ENCODE peak calls at places on chromosomes 3 and 15, in five cellular contexts. One of them, this sample, is unnamed.

GRCh38 chr3:117695321-117695720 is 985.7 kb downstream of the TUSC7 start:
- DNase-seq in lower lobe of right lung: no peak
- DNase-seq in uterus: no peak
- DNase-seq in IMR-90: peak
- DNase-seq in body of pancreas: no peak
- DNase-seq in this sample: no peak

GRCh38 chr15:100671858-100672543 is 69.6 kb downstream of the ASB7 start:
- DNase-seq in uterus: peak
- DNase-seq in IMR-90: peak
- DNase-seq in lower lobe of right lung: no peak
- DNase-seq in body of pancreas: no peak
- DNase-seq in this sample: no peak

GRCh38 chr15:77577350-77577749 is 55.4 kb downstream of the LINGO1 start:
- DNase-seq in lower lobe of right lung: no peak
- DNase-seq in uterus: no peak
- DNase-seq in body of pancreas: no peak
- DNase-seq in IMR-90: no peak
- DNase-seq in this sample: no peak

GRCh38 chr3:159763466-159764210 is 225.0 kb upstream of the IL12A start:
- DNase-seq in uterus: peak
- DNase-seq in IMR-90: peak
- DNase-seq in body of pancreas: peak
- DNase-seq in lower lobe of right lung: peak
- DNase-seq in this sample: no peak

GRCh38 chr15:68352401-68353062 is 75.0 kb downstream of the FEM1B start:
- DNase-seq in body of pancreas: no peak
- DNase-seq in uterus: peak
- DNase-seq in lower lobe of right lung: no peak
- DNase-seq in IMR-90: peak
- DNase-seq in this sample: peak

GRCh38 chr15:43514241-43515057 is 3.0 kb upstream of the MAP1A start:
- DNase-seq in uterus: no peak
- DNase-seq in body of pancreas: no peak
- DNase-seq in IMR-90: peak
- DNase-seq in lower lobe of right lung: no peak
- DNase-seq in this sample: no peak

GRCh38 chr3:128481438-128481942 is 11.5 kb downstream of the GATA2 start:
- DNase-seq in lower lobe of right lung: peak
- DNase-seq in IMR-90: no peak
- DNase-seq in body of pancreas: no peak
- DNase-seq in uterus: peak
- DNase-seq in this sample: no peak

GRCh38 chr15:60804986-60805949 is 326.3 kb upstream of the ICE2 start:
- DNase-seq in lower lobe of right lung: no peak
- DNase-seq in body of pancreas: peak
- DNase-seq in IMR-90: peak
- DNase-seq in uterus: no peak
- DNase-seq in this sample: peak

GRCh38 chr15:98785796-98786581 is 137.7 kb downstream of the IGF1R start:
- DNase-seq in lower lobe of right lung: no peak
- DNase-seq in body of pancreas: peak
- DNase-seq in IMR-90: no peak
- DNase-seq in uterus: no peak
- DNase-seq in this sample: no peak

GRCh38 chr3:73030073-73030597 is 31.3 kb upstream of the EBLN2 start:
- DNase-seq in IMR-90: no peak
- DNase-seq in lower lobe of right lung: no peak
- DNase-seq in uterus: no peak
- DNase-seq in body of pancreas: no peak
- DNase-seq in this sample: no peak

GRCh38 chr3:107236661-107237375 is 140.4 kb upstream of the CCDC54 start:
- DNase-seq in uterus: no peak
- DNase-seq in lower lobe of right lung: no peak
- DNase-seq in IMR-90: no peak
- DNase-seq in body of pancreas: no peak
- DNase-seq in this sample: no peak

GRCh38 chr3:14166877-14167605 is 11.4 kb downstream of the XPC start:
- DNase-seq in uterus: no peak
- DNase-seq in lower lobe of right lung: no peak
- DNase-seq in IMR-90: peak
- DNase-seq in body of pancreas: no peak
- DNase-seq in this sample: peak

GRCh38 chr15:79846539-79846938 is 50.3 kb downstream of the MTHFS start:
- DNase-seq in lower lobe of right lung: no peak
- DNase-seq in uterus: no peak
- DNase-seq in IMR-90: no peak
- DNase-seq in body of pancreas: no peak
- DNase-seq in this sample: no peak

GRCh38 chr3:29721789-29722188 is 440.9 kb downstream of the RBMS3 start:
- DNase-seq in lower lobe of right lung: no peak
- DNase-seq in body of pancreas: no peak
- DNase-seq in uterus: no peak
- DNase-seq in IMR-90: peak
- DNase-seq in this sample: no peak

GRCh38 chr15:47983533-47983932 is 137.3 kb upstream of the SLC24A5 start:
- DNase-seq in lower lobe of right lung: no peak
- DNase-seq in body of pancreas: no peak
- DNase-seq in IMR-90: no peak
- DNase-seq in uterus: no peak
- DNase-seq in this sample: no peak

GRCh38 chr15:99961011-99961441 is 227.8 kb upstream of the LYSMD4 start:
- DNase-seq in lower lobe of right lung: no peak
- DNase-seq in body of pancreas: peak
- DNase-seq in IMR-90: no peak
- DNase-seq in uterus: no peak
- DNase-seq in this sample: no peak

GRCh38 chr15:66829551-66830131 is 127.6 kb downstream of the SMAD6 start:
- DNase-seq in body of pancreas: no peak
- DNase-seq in uterus: no peak
- DNase-seq in IMR-90: no peak
- DNase-seq in lower lobe of right lung: no peak
- DNase-seq in this sample: no peak

GRCh38 chr3:55792010-55792409 is 304.9 kb upstream of the WNT5A start:
- DNase-seq in body of pancreas: no peak
- DNase-seq in uterus: no peak
- DNase-seq in lower lobe of right lung: no peak
- DNase-seq in IMR-90: no peak
- DNase-seq in this sample: no peak

GRCh38 chr3:108219336-108219735 is 2.9 kb downstream of the IFT57 start:
- DNase-seq in IMR-90: no peak
- DNase-seq in uterus: no peak
- DNase-seq in lower lobe of right lung: no peak
- DNase-seq in body of pancreas: no peak
- DNase-seq in this sample: no peak

GRCh38 chr3:173410836-173411235 is 13.3 kb downstream of the NLGN1 start:
- DNase-seq in lower lobe of right lung: no peak
- DNase-seq in IMR-90: no peak
- DNase-seq in uterus: no peak
- DNase-seq in body of pancreas: no peak
- DNase-seq in this sample: no peak

GRCh38 chr3:58414538-58415197 is 19.0 kb downstream of the PDHB start:
- DNase-seq in uterus: peak
- DNase-seq in body of pancreas: peak
- DNase-seq in IMR-90: peak
- DNase-seq in lower lobe of right lung: no peak
- DNase-seq in this sample: no peak

GRCh38 chr15:41892621-41893421 is 1.0 kb downstream of the SPTBN5 start:
- DNase-seq in IMR-90: no peak
- DNase-seq in body of pancreas: peak
- DNase-seq in lower lobe of right lung: peak
- DNase-seq in uterus: no peak
- DNase-seq in this sample: no peak

GRCh38 chr3:13564751-13565560 is 16.0 kb downstream of the FBLN2 start:
- DNase-seq in body of pancreas: no peak
- DNase-seq in IMR-90: no peak
- DNase-seq in lower lobe of right lung: peak
- DNase-seq in uterus: no peak
- DNase-seq in this sample: no peak

GRCh38 chr3:8282541-8283165 is 219.0 kb upstream of the LMCD1 start:
- DNase-seq in uterus: no peak
- DNase-seq in IMR-90: no peak
- DNase-seq in body of pancreas: no peak
- DNase-seq in lower lobe of right lung: no peak
- DNase-seq in this sample: no peak

GRCh38 chr15:26883466-26883865 is 16.6 kb downstream of the GABRA5 start:
- DNase-seq in lower lobe of right lung: no peak
- DNase-seq in uterus: no peak
- DNase-seq in body of pancreas: no peak
- DNase-seq in IMR-90: no peak
- DNase-seq in this sample: no peak

DNA sequence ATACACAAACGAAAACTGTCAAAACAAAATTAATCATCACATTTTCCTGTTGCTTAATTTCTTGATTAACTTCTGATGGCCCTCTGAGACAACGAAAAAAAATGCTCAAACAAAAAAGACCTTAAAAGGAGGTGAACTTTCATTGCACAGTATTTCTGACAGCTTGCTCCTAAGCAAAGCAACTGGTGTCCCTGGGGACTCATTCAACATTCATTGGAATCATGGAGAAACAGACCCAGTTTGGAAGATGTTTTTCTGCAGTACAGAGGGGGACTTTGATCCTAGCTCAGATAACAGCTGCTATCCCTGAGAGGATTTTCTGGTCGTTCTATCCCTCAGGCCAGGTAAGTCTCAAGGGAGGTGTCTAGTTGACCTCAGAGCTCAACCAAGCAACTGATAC is 378.7 kb upstream of the ATP11B start:
- DNase-seq in body of pancreas: no peak
- DNase-seq in uterus: no peak
- DNase-seq in lower lobe of right lung: no peak
- DNase-seq in IMR-90: no peak
- DNase-seq in this sample: no peak
- H3K4me3 ChIP-seq in body of pancreas: no peak
- H3K4me3 ChIP-seq in uterus: no peak
- H3K4me3 ChIP-seq in lower lobe of right lung: no peak
- H3K4me3 ChIP-seq in IMR-90: no peak
- H3K4me3 ChIP-seq in this sample: no peak

GRCh38 chr15:89378699-89379422 is 44.2 kb upstream of the POLG start:
- DNase-seq in body of pancreas: no peak
- DNase-seq in IMR-90: no peak
- DNase-seq in lower lobe of right lung: no peak
- DNase-seq in uterus: no peak
- DNase-seq in this sample: no peak
- H3K4me3 ChIP-seq in body of pancreas: no peak
- H3K4me3 ChIP-seq in IMR-90: no peak
- H3K4me3 ChIP-seq in lower lobe of right lung: peak
- H3K4me3 ChIP-seq in uterus: peak
- H3K4me3 ChIP-seq in this sample: no peak

GRCh38 chr15:28109626-28110415 is 10.7 kb upstream of the OCA2 start:
- DNase-seq in body of pancreas: peak
- DNase-seq in IMR-90: no peak
- DNase-seq in lower lobe of right lung: no peak
- DNase-seq in uterus: no peak
- DNase-seq in this sample: no peak

GRCh38 chr15:28107111-28107893 is 8.2 kb upstream of the OCA2 start:
- DNase-seq in lower lobe of right lung: peak
- DNase-seq in body of pancreas: peak
- DNase-seq in uterus: no peak
- DNase-seq in IMR-90: no peak
- DNase-seq in this sample: no peak

GRCh38 chr15:28106294-28107110 is 7.4 kb upstream of the OCA2 start:
- DNase-seq in body of pancreas: peak
- DNase-seq in uterus: no peak
- DNase-seq in lower lobe of right lung: peak
- DNase-seq in IMR-90: no peak
- DNase-seq in this sample: no peak

GRCh38 chr15:28105793-28106192 is 6.7 kb upstream of the OCA2 start:
- DNase-seq in IMR-90: no peak
- DNase-seq in uterus: no peak
- DNase-seq in lower lobe of right lung: no peak
- DNase-seq in body of pancreas: no peak
- DNase-seq in this sample: no peak

DNA sequence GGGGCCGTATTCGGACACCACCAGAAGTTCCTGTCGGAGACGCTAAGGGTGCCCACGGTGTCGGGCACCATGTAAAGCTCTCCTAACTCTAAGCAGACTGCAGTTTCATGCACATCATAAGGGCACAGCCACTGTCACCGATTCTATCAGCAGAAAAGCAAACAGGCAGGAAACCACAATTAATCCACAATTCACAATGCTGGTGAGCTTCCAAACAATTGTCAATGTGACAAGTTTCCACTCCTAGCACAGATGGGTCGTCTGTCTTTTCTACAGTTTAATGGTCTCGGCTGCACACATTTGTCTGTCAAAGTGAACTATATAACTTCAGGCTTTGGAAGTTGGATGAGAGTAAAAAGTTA is 8.8 kb upstream of the OCA2 start:
- DNase-seq in uterus: no peak
- DNase-seq in body of pancreas: no peak
- DNase-seq in IMR-90: no peak
- DNase-seq in lower lobe of right lung: no peak
- DNase-seq in this sample: no peak
- H3K4me3 ChIP-seq in uterus: no peak
- H3K4me3 ChIP-seq in body of pancreas: no peak
- H3K4me3 ChIP-seq in IMR-90: no peak
- H3K4me3 ChIP-seq in lower lobe of right lung: peak
- H3K4me3 ChIP-seq in this sample: no peak

GRCh38 chr15:36883705-36884355 is 216.5 kb downstream of the MEIS2 start:
- DNase-seq in lower lobe of right lung: peak
- DNase-seq in uterus: peak
- DNase-seq in body of pancreas: peak
- DNase-seq in IMR-90: peak
- DNase-seq in this sample: peak

GRCh38 chr15:36884404-36885335 is 215.7 kb downstream of the MEIS2 start:
- DNase-seq in body of pancreas: no peak
- DNase-seq in lower lobe of right lung: no peak
- DNase-seq in IMR-90: no peak
- DNase-seq in uterus: no peak
- DNase-seq in this sample: no peak

GRCh38 chr15:36880226-36880912 is 220.0 kb downstream of the MEIS2 start:
- DNase-seq in IMR-90: no peak
- DNase-seq in body of pancreas: peak
- DNase-seq in lower lobe of right lung: no peak
- DNase-seq in uterus: no peak
- DNase-seq in this sample: no peak

GRCh38 chr15:36880913-36881290 is 219.4 kb downstream of the MEIS2 start:
- DNase-seq in IMR-90: no peak
- DNase-seq in uterus: no peak
- DNase-seq in body of pancreas: no peak
- DNase-seq in lower lobe of right lung: no peak
- DNase-seq in this sample: no peak

DNA sequence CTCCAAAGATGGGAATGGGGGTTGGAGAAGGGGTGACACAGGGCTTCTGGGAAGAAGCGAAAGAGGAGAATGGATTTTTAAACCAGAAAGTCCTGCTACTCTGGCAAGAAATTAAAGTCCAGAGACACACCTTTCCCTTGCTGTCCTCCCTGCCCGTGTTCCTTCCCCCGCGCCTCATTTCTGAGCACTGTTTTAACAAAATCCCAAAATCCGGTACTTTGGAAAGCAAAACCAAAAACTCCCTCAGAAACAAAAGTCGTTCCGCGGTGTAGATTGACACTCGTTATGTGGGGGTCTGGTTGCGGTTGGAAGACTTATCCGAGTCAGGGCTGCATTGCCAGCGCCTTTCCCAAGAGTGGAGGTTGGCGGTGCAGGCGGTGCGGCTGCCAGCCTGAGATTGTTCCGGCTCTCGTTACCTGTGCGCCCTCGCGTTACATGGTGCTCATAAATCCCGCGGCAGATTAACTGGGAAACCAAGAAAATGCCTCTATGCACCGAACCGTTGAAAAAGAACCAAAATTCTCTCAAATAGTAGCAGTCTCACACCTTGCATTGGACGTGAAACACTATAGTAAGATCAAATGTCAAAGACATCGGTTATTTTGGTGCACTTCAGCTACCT is 217.8 kb downstream of the MEIS2 start:
- DNase-seq in lower lobe of right lung: no peak
- DNase-seq in uterus: no peak
- DNase-seq in body of pancreas: peak
- DNase-seq in IMR-90: no peak
- DNase-seq in this sample: no peak
- H3K4me3 ChIP-seq in lower lobe of right lung: peak
- H3K4me3 ChIP-seq in uterus: peak
- H3K4me3 ChIP-seq in body of pancreas: no peak
- H3K4me3 ChIP-seq in IMR-90: peak
- H3K4me3 ChIP-seq in this sample: no peak

This sample was measured in keratinocyte.